ENCODE peak calls at places on chromosomes 12 and 14, in seven cellular contexts. H, R, N, Q, L, O and F are unnamed samples.

GRCh38 chr12:57459750-57460400 is at the start of gene GLI1:
- DNase-seq in H (no peak), R (no peak), N (no peak), Q (no peak), L (peak), O (no peak), F (no peak)

GRCh38 chr12:92096346-92097136 is 49.1 kb downstream of the BTG1 start:
- DNase-seq in H (no peak), R (no peak), N (no peak), Q (no peak), L (no peak), O (no peak), F (no peak)

GRCh38 chr14:95885866-95886265 is 9.2 kb downstream of the TUNAR start:
- DNase-seq in H (no peak), R (no peak), N (no peak), Q (no peak), L (peak), O (no peak), F (no peak)

GRCh38 chr12:80187660-80188090 is 88.3 kb downstream of the OTOGL start:
- DNase-seq in H (no peak), R (no peak), N (no peak), Q (no peak), L (no peak), O (peak), F (no peak)

GRCh38 chr12:9787340-9787737 is 26.6 kb upstream of the CD69 start:
- DNase-seq in H (no peak), R (no peak), N (no peak), Q (no peak), L (no peak), O (no peak), F (no peak)

GRCh38 chr12:60308366-60309000 is 712.7 kb downstream of the SLC16A7 start:
- DNase-seq in H (no peak), R (no peak), N (no peak), Q (no peak), L (no peak), O (no peak), F (no peak)

GRCh38 chr12:1616233-1617066 is 12.6 kb upstream of the WNT5B start:
- DNase-seq in H (no peak), R (no peak), N (no peak), Q (no peak), L (no peak), O (no peak), F (no peak)

GRCh38 chr14:95033851-95034622 is 123.3 kb downstream of the DICER1 start:
- DNase-seq in H (no peak), R (no peak), N (no peak), Q (no peak), L (no peak), O (no peak), F (no peak)

DNA sequence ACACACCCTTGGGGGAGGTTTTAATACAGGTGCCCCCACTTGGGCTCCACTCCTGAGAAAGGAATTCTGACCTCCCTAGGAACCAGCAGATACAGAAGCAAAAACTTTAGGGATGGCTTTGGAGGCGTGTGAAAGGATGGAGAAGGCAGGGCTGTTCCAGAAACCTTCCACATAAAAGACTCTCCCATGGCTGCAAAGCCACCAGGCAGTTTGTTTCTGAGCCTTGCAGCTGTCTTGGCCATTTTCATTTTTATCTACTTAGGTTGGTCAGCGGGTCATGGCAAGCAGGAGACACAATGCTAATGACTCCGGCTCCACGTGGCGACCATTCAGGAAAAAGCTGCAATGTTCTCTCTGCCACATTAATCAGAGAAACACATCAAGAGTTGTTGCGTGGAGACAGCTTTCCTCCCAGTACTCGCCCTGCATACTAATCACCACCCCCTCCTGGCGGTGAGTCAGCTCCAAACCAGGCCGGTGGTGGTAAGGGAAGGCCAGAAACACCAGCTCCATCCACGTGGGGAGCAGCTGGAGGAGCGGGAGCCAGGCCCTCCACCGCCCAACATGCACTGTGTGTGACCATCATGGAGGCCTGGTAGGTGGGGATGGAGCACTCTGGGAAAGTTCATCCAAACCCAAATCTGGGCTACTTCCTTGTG is 30.9 kb upstream of the IRF2BPL start:
- DNase-seq in H (peak), R (peak), N (no peak), Q (no peak), L (no peak), O (no peak), F (no peak)
- TF ChIP-seq TAF1 in H (no peak), R (no peak), N (no peak), Q (no peak), L (no peak), O (no peak), F (no peak)

DNA sequence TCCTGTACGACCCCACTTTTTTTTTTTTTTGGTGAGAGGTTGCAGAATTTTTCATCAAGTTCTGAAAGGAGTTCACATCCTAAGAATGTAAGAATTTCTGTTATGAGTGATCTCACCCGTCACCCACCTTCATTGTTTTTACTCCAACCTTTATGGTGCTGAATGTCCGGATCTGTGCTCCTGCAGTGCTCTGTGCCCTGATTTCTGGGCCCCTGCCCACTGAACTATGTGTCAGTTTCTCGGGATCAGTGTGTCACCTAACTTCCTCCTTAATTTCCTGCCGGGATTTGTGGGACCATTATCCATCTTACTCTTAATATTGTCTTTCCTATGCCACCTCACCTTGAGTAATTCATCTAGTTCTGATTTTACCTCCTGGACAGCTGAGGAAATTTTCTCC is 11.6 kb downstream of the RASSF8 start:
- DNase-seq in H (no peak), R (no peak), N (no peak), Q (no peak), L (no peak), O (no peak), F (no peak)
- TF ChIP-seq POLR2AphosphoS5 in H (no peak), R (no peak), N (no peak), Q (no peak), L (no peak), O (no peak), F (no peak)

DNA sequence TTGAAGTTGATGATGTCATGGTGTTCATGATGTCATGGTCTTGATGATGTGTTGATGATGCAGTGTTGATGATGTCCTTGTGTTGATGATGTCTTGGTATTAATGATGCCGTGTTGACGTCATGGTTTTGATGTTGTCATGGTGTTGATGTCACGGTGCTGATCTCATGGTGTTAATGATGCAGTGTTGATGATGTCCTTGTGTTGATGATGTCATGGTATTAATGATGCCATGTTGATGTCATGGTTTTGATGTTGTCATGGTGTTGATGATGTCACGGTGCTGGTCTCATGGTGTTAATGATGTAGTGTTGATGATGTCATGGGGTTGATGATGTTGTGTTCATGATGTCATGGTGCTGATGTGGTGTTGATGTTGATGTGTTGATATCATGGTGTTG is 48.0 kb upstream of the RIMBP2 start:
- DNase-seq in H (no peak), R (peak), N (no peak), Q (no peak), L (no peak), O (peak), F (no peak)
- TF ChIP-seq TAF1 in H (no peak), R (no peak), N (no peak), Q (no peak), L (no peak), O (no peak), F (no peak)

GRCh38 chr12:110135806-110136205 is 11.6 kb downstream of the IFT81 start:
- DNase-seq in H (no peak), R (no peak), N (no peak), Q (no peak), L (no peak), O (no peak), F (no peak)

GRCh38 chr12:110137786-110138185 is 13.6 kb downstream of the IFT81 start:
- DNase-seq in H (no peak), R (no peak), N (no peak), Q (no peak), L (no peak), O (no peak), F (no peak)

DNA sequence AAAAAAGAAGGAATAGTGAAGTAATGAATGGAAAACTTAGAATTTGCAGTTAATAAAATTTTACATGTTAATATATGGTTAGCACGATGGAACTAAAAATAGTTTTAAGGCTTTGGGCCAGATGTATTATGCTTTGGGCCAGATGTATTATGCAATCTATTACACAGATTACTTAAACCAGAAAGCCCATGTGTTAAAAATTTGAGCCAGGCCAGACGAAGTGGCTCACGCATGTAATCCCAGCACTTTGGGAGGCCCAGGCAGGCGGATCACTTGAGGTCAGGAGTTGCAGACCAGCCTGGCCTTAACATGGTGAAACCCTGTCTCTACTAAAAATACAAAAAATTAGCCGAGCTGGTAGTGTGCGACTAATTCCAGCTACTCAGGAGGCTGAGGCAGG is 17.2 kb downstream of the IFT81 start:
- DNase-seq in H (no peak), R (no peak), N (no peak), Q (no peak), L (no peak), O (no peak), F (no peak)
- TF ChIP-seq POLR2AphosphoS5 in H (no peak), R (no peak), N (no peak), Q (no peak), L (no peak), O (no peak), F (no peak)

DNA sequence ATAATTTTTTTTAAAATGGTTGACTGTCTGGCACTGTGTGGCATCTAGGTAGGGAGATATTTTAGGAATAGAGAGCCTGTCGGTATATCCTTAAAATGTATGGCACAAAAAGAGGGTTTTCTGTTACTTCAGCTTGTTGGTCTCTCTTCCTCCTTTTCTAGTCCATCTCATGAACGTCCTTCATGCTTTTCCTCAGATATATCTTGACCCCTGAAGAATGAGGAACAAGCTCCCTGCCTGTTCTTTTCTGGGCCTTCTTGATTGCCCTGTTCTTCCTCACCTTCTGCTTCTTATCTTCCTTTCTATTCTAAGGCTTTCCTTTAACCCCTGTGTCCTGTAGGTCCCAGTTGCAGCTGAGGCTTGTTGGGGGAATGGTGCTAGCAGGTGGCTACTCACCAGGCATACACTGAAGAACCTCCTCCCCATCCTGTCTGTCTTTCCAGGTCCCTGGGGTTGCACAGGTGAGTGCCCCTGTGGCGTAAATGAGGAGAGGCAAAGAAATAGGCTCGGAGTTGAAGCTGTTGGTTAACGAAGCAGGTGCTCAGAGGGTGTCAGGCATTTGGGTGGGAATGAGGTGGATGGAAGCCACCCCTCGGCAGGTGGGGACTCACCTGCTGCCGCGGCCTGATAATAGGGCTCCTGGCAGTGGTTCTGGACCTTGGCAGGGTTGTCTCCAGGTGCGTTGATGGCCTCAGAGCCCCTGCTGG is 7.2 kb upstream of the C1R start:
- DNase-seq in H (no peak), R (no peak), N (no peak), Q (no peak), L (no peak), O (no peak), F (no peak)
- TF ChIP-seq TAF1 in H (no peak), R (no peak), N (no peak), Q (no peak), L (no peak), O (no peak), F (no peak)